ENCODE peak calls at places on chromosomes 6 and 20, in four cellular contexts. One of them, this sample, is unnamed.

GRCh38 chr20:62755817-62756724 is 40.2 kb upstream of the MRGBP start:
- DNase-seq in astrocyte of the spinal cord: no peak
- DNase-seq in heart left ventricle: no peak
- DNase-seq in AG09319: no peak
- DNase-seq in this sample: no peak

GRCh38 chr6:135219346-135219745 is 38.2 kb downstream of the MYB start:
- DNase-seq in heart left ventricle: no peak
- DNase-seq in AG09319: no peak
- DNase-seq in astrocyte of the spinal cord: no peak
- DNase-seq in this sample: no peak

GRCh38 chr6:52724406-52725121 is 38.7 kb downstream of the GSTA2 start:
- DNase-seq in astrocyte of the spinal cord: peak
- DNase-seq in AG09319: no peak
- DNase-seq in heart left ventricle: peak
- DNase-seq in this sample: peak

GRCh38 chr6:2765896-2766766 is 938 bp downstream of the WRNIP1 start:
- DNase-seq in heart left ventricle: peak
- DNase-seq in astrocyte of the spinal cord: peak
- DNase-seq in AG09319: no peak
- DNase-seq in this sample: peak

GRCh38 chr6:132188865-132189264 is 212.4 kb downstream of the MOXD1 start:
- DNase-seq in astrocyte of the spinal cord: peak
- DNase-seq in heart left ventricle: no peak
- DNase-seq in AG09319: no peak
- DNase-seq in this sample: peak

GRCh38 chr6:138570716-138571020 is 71.4 kb upstream of the NHSL1 start:
- DNase-seq in astrocyte of the spinal cord: peak
- DNase-seq in heart left ventricle: no peak
- DNase-seq in AG09319: no peak
- DNase-seq in this sample: no peak

GRCh38 chr6:108675226-108676160 is 114.8 kb downstream of the FOXO3 start:
- DNase-seq in heart left ventricle: no peak
- DNase-seq in astrocyte of the spinal cord: no peak
- DNase-seq in AG09319: no peak
- DNase-seq in this sample: no peak

GRCh38 chr6:32166411-32167061 is 2.1 kb downstream of the EGFL8 start:
- DNase-seq in heart left ventricle: no peak
- DNase-seq in astrocyte of the spinal cord: no peak
- DNase-seq in AG09319: no peak
- DNase-seq in this sample: no peak

GRCh38 chr6:43290905-43291355 is 7.1 kb upstream of the SLC22A7 start:
- DNase-seq in astrocyte of the spinal cord: no peak
- DNase-seq in AG09319: no peak
- DNase-seq in heart left ventricle: no peak
- DNase-seq in this sample: no peak

GRCh38 chr6:37566209-37566859 is 66.6 kb upstream of the CCDC167 start:
- DNase-seq in AG09319: no peak
- DNase-seq in heart left ventricle: peak
- DNase-seq in astrocyte of the spinal cord: peak
- DNase-seq in this sample: peak

GRCh38 chr6:135535989-135536414 is 38.5 kb upstream of the AHI1 start:
- DNase-seq in AG09319: peak
- DNase-seq in heart left ventricle: no peak
- DNase-seq in astrocyte of the spinal cord: peak
- DNase-seq in this sample: peak

GRCh38 chr20:46171476-46171875 is 53.4 kb downstream of the CD40 start:
- DNase-seq in AG09319: no peak
- DNase-seq in astrocyte of the spinal cord: no peak
- DNase-seq in heart left ventricle: no peak
- DNase-seq in this sample: no peak

GRCh38 chr6:148521158-148521557 is 178.5 kb downstream of the SASH1 start:
- DNase-seq in astrocyte of the spinal cord: no peak
- DNase-seq in heart left ventricle: no peak
- DNase-seq in AG09319: no peak
- DNase-seq in this sample: no peak

GRCh38 chr6:107555449-107555848 is 65.5 kb downstream of the SOBP start:
- DNase-seq in AG09319: no peak
- DNase-seq in astrocyte of the spinal cord: no peak
- DNase-seq in heart left ventricle: no peak
- DNase-seq in this sample: no peak

GRCh38 chr20:59084041-59084841 is 41.7 kb upstream of the PRELID3B start:
- DNase-seq in astrocyte of the spinal cord: no peak
- DNase-seq in heart left ventricle: peak
- DNase-seq in AG09319: no peak
- DNase-seq in this sample: no peak

GRCh38 chr20:59082981-59083380 is 40.4 kb upstream of the PRELID3B start:
- DNase-seq in AG09319: no peak
- DNase-seq in astrocyte of the spinal cord: no peak
- DNase-seq in heart left ventricle: no peak
- DNase-seq in this sample: peak

GRCh38 chr20:59078231-59078630 is 35.6 kb upstream of the PRELID3B start:
- DNase-seq in heart left ventricle: no peak
- DNase-seq in AG09319: no peak
- DNase-seq in astrocyte of the spinal cord: no peak
- DNase-seq in this sample: no peak

GRCh38 chr20:59081036-59081435 is 38.5 kb upstream of the PRELID3B start:
- DNase-seq in AG09319: no peak
- DNase-seq in heart left ventricle: no peak
- DNase-seq in astrocyte of the spinal cord: no peak
- DNase-seq in this sample: no peak

DNA sequence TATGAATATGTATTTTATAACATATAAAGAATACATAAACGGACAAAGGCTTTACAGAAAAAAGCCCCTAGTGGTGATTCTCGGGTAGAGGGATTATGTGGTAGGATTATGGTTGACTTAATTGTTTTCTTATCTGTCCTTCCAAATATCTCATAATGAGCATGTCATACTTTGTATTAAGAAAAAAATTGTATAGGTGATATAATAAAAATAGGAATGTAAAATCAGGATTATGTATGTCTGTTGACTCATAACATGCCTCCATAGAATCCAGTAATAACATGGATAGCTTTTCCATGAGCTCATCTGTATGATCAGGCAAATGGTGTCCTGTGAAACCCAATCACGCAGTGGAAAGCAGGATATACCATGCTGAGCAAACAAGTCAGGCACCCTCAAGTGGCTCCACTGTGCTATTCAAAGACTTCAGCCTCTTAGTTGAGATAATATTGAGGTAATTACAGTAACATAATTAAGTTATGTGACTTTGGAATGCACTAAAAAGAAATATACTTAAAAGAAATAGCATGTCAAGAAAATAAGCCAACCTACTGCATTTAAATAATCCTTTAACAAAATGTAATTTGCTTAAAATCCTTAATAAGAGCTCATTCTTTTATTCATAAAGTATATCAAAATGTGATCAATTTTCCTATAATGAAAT is 39.6 kb upstream of the PRELID3B start:
- DNase-seq in astrocyte of the spinal cord: no peak
- DNase-seq in heart left ventricle: no peak
- DNase-seq in AG09319: no peak
- DNase-seq in this sample: peak
- TF ChIP-seq CTCF in astrocyte of the spinal cord: peak
- TF ChIP-seq CTCF in heart left ventricle: peak
- TF ChIP-seq CTCF in AG09319: peak
- TF ChIP-seq CTCF in this sample: peak

GRCh38 chr20:3276400-3277015 is 37.5 kb upstream of the SLC4A11 start:
- DNase-seq in heart left ventricle: no peak
- DNase-seq in astrocyte of the spinal cord: no peak
- DNase-seq in AG09319: no peak
- DNase-seq in this sample: peak
- TF ChIP-seq CTCF in heart left ventricle: no peak
- TF ChIP-seq CTCF in astrocyte of the spinal cord: peak
- TF ChIP-seq CTCF in AG09319: peak
- TF ChIP-seq CTCF in this sample: peak

GRCh38 chr6:143527677-143528076 is 16.2 kb upstream of the FUCA2 start:
- DNase-seq in heart left ventricle: no peak
- DNase-seq in AG09319: no peak
- DNase-seq in astrocyte of the spinal cord: no peak
- DNase-seq in this sample: no peak

GRCh38 chr6:143528164-143528811 is 16.8 kb upstream of the FUCA2 start:
- DNase-seq in AG09319: no peak
- DNase-seq in heart left ventricle: no peak
- DNase-seq in astrocyte of the spinal cord: no peak
- DNase-seq in this sample: no peak

GRCh38 chr6:143531720-143532504 is 20.4 kb upstream of the FUCA2 start:
- DNase-seq in heart left ventricle: no peak
- DNase-seq in AG09319: no peak
- DNase-seq in astrocyte of the spinal cord: no peak
- DNase-seq in this sample: no peak

DNA sequence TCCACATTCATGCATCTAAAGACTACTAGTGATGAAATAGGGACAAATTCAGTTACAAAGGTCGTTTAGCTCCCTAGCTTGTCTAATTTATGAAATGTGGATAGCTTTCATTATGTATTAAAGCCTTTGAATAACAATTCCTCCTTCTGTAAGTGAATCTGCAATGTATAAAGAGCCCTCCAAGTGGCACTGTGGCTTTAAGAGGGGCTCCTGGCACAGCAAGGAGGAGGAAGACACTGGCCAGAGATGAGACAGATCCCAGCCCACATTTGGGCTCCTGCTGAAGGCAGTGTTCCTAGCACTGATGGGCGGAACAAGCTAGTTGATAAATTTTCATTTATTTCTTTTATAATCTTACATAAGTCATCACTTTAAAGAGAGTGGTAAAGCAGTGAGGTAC is 17.6 kb upstream of the FUCA2 start:
- DNase-seq in astrocyte of the spinal cord: no peak
- DNase-seq in AG09319: no peak
- DNase-seq in heart left ventricle: no peak
- DNase-seq in this sample: no peak
- TF ChIP-seq CTCF in astrocyte of the spinal cord: peak
- TF ChIP-seq CTCF in AG09319: no peak
- TF ChIP-seq CTCF in heart left ventricle: no peak
- TF ChIP-seq CTCF in this sample: no peak

GRCh38 chr20:40966103-40966502 is 62.5 kb upstream of the TOP1 start:
- DNase-seq in heart left ventricle: no peak
- DNase-seq in AG09319: no peak
- DNase-seq in astrocyte of the spinal cord: no peak
- DNase-seq in this sample: no peak
- TF ChIP-seq CTCF in heart left ventricle: no peak
- TF ChIP-seq CTCF in AG09319: peak
- TF ChIP-seq CTCF in astrocyte of the spinal cord: peak
- TF ChIP-seq CTCF in this sample: peak

GRCh38 chr20:20664795-20665194 is 47.6 kb downstream of the RALGAPA2 start:
- DNase-seq in astrocyte of the spinal cord: peak
- DNase-seq in heart left ventricle: no peak
- DNase-seq in AG09319: no peak
- DNase-seq in this sample: peak
- TF ChIP-seq CTCF in astrocyte of the spinal cord: peak
- TF ChIP-seq CTCF in heart left ventricle: peak
- TF ChIP-seq CTCF in AG09319: peak
- TF ChIP-seq CTCF in this sample: peak

GRCh38 chr6:72822691-72823090 is 200.8 kb downstream of the KCNQ5 start:
- DNase-seq in AG09319: no peak
- DNase-seq in astrocyte of the spinal cord: no peak
- DNase-seq in heart left ventricle: no peak
- DNase-seq in this sample: no peak
- TF ChIP-seq CTCF in AG09319: no peak
- TF ChIP-seq CTCF in astrocyte of the spinal cord: no peak
- TF ChIP-seq CTCF in heart left ventricle: no peak
- TF ChIP-seq CTCF in this sample: no peak

This sample was measured in fibroblast of pulmonary artery.